ENCODE peak calls at places on chromosomes 16 and 17, in four cellular contexts. One of them, this sample, is unnamed.

GRCh38 chr17:83058478-83059167 is 20.8 kb upstream of the METRNL start:
- DNase-seq in stimulated activated CD8-positive, alpha-beta memory T cell treated with anti-CD3 and anti-CD28 coated beads, Interleukin-15, amount 100 ng/mL, for 48 hours: no peak
- DNase-seq in progenitor cell of endocrine pancreas: no peak
- DNase-seq in neuronal stem cell: no peak
- DNase-seq in this sample: no peak

GRCh38 chr17:30363715-30364202 is 15.0 kb upstream of the CPD start:
- DNase-seq in stimulated activated CD8-positive, alpha-beta memory T cell treated with anti-CD3 and anti-CD28 coated beads, Interleukin-15, amount 100 ng/mL, for 48 hours: peak; percentile 83
- DNase-seq in progenitor cell of endocrine pancreas: no peak
- DNase-seq in neuronal stem cell: no peak
- DNase-seq in this sample: no peak

GRCh38 chr16:58843675-58844074 is 109.6 kb upstream of the GOT2 start:
- DNase-seq in stimulated activated CD8-positive, alpha-beta memory T cell treated with anti-CD3 and anti-CD28 coated beads, Interleukin-15, amount 100 ng/mL, for 48 hours: no peak
- DNase-seq in neuronal stem cell: no peak
- DNase-seq in progenitor cell of endocrine pancreas: no peak
- DNase-seq in this sample: no peak

GRCh38 chr16:84150926-84151325 is 5.8 kb downstream of the DNAAF1 start:
- DNase-seq in stimulated activated CD8-positive, alpha-beta memory T cell treated with anti-CD3 and anti-CD28 coated beads, Interleukin-15, amount 100 ng/mL, for 48 hours: no peak
- DNase-seq in neuronal stem cell: no peak
- DNase-seq in progenitor cell of endocrine pancreas: no peak
- DNase-seq in this sample: no peak

GRCh38 chr16:79261461-79261860 is 339.1 kb downstream of the MAF start:
- DNase-seq in progenitor cell of endocrine pancreas: peak; percentile 12
- DNase-seq in neuronal stem cell: peak; percentile 29
- DNase-seq in stimulated activated CD8-positive, alpha-beta memory T cell treated with anti-CD3 and anti-CD28 coated beads, Interleukin-15, amount 100 ng/mL, for 48 hours: peak; percentile 44
- DNase-seq in this sample: no peak

GRCh38 chr17:36524428-36524876 is 10.2 kb downstream of the MYO19 start:
- DNase-seq in progenitor cell of endocrine pancreas: no peak
- DNase-seq in neuronal stem cell: no peak
- DNase-seq in stimulated activated CD8-positive, alpha-beta memory T cell treated with anti-CD3 and anti-CD28 coated beads, Interleukin-15, amount 100 ng/mL, for 48 hours: no peak
- DNase-seq in this sample: no peak

GRCh38 chr16:20971420-20971819 is 70.8 kb downstream of the LYRM1 start:
- DNase-seq in stimulated activated CD8-positive, alpha-beta memory T cell treated with anti-CD3 and anti-CD28 coated beads, Interleukin-15, amount 100 ng/mL, for 48 hours: no peak
- DNase-seq in neuronal stem cell: no peak
- DNase-seq in progenitor cell of endocrine pancreas: no peak
- DNase-seq in this sample: no peak

GRCh38 chr16:65510850-65511249 is 389.0 kb upstream of the CDH11 start:
- DNase-seq in stimulated activated CD8-positive, alpha-beta memory T cell treated with anti-CD3 and anti-CD28 coated beads, Interleukin-15, amount 100 ng/mL, for 48 hours: no peak
- DNase-seq in progenitor cell of endocrine pancreas: no peak
- DNase-seq in neuronal stem cell: no peak
- DNase-seq in this sample: no peak

GRCh38 chr16:87410530-87410929 is 18.4 kb downstream of the MAP1LC3B start:
- DNase-seq in neuronal stem cell: no peak
- DNase-seq in progenitor cell of endocrine pancreas: no peak
- DNase-seq in stimulated activated CD8-positive, alpha-beta memory T cell treated with anti-CD3 and anti-CD28 coated beads, Interleukin-15, amount 100 ng/mL, for 48 hours: no peak
- DNase-seq in this sample: no peak

GRCh38 chr17:32496348-32497078 is 9.7 kb downstream of the CDK5R1 start:
- DNase-seq in progenitor cell of endocrine pancreas: no peak
- DNase-seq in stimulated activated CD8-positive, alpha-beta memory T cell treated with anti-CD3 and anti-CD28 coated beads, Interleukin-15, amount 100 ng/mL, for 48 hours: no peak
- DNase-seq in neuronal stem cell: no peak
- DNase-seq in this sample: no peak

GRCh38 chr17:66602659-66603363 is 232.1 kb upstream of the CACNG5 start:
- DNase-seq in stimulated activated CD8-positive, alpha-beta memory T cell treated with anti-CD3 and anti-CD28 coated beads, Interleukin-15, amount 100 ng/mL, for 48 hours: no peak
- DNase-seq in neuronal stem cell: no peak
- DNase-seq in progenitor cell of endocrine pancreas: no peak
- DNase-seq in this sample: no peak

GRCh38 chr16:66250686-66251405 is 115.6 kb upstream of the CDH5 start:
- DNase-seq in stimulated activated CD8-positive, alpha-beta memory T cell treated with anti-CD3 and anti-CD28 coated beads, Interleukin-15, amount 100 ng/mL, for 48 hours: no peak
- DNase-seq in progenitor cell of endocrine pancreas: no peak
- DNase-seq in neuronal stem cell: no peak
- DNase-seq in this sample: no peak

GRCh38 chr17:69594641-69595040 is 180.1 kb downstream of the MAP2K6 start:
- DNase-seq in progenitor cell of endocrine pancreas: no peak
- DNase-seq in neuronal stem cell: no peak
- DNase-seq in stimulated activated CD8-positive, alpha-beta memory T cell treated with anti-CD3 and anti-CD28 coated beads, Interleukin-15, amount 100 ng/mL, for 48 hours: no peak
- DNase-seq in this sample: no peak

GRCh38 chr16:12815361-12815760 is 11.7 kb upstream of the CPPED1 start:
- DNase-seq in progenitor cell of endocrine pancreas: no peak
- DNase-seq in neuronal stem cell: no peak
- DNase-seq in stimulated activated CD8-positive, alpha-beta memory T cell treated with anti-CD3 and anti-CD28 coated beads, Interleukin-15, amount 100 ng/mL, for 48 hours: no peak
- DNase-seq in this sample: no peak

GRCh38 chr17:64769712-64770111 is 107.6 kb upstream of the SMURF2 start:
- DNase-seq in progenitor cell of endocrine pancreas: no peak
- DNase-seq in neuronal stem cell: no peak
- DNase-seq in stimulated activated CD8-positive, alpha-beta memory T cell treated with anti-CD3 and anti-CD28 coated beads, Interleukin-15, amount 100 ng/mL, for 48 hours: no peak
- DNase-seq in this sample: no peak

GRCh38 chr17:10730956-10731879 is 1.4 kb upstream of the TMEM220 start:
- DNase-seq in stimulated activated CD8-positive, alpha-beta memory T cell treated with anti-CD3 and anti-CD28 coated beads, Interleukin-15, amount 100 ng/mL, for 48 hours: no peak
- DNase-seq in progenitor cell of endocrine pancreas: no peak
- DNase-seq in neuronal stem cell: no peak
- DNase-seq in this sample: no peak

GRCh38 chr16:84847554-84848415 is 28.0 kb downstream of the CRISPLD2 start:
- DNase-seq in neuronal stem cell: peak; percentile 55
- DNase-seq in stimulated activated CD8-positive, alpha-beta memory T cell treated with anti-CD3 and anti-CD28 coated beads, Interleukin-15, amount 100 ng/mL, for 48 hours: no peak
- DNase-seq in progenitor cell of endocrine pancreas: no peak
- DNase-seq in this sample: no peak

GRCh38 chr17:42111901-42112551 is 488 bp downstream of the DHX58 start:
- DNase-seq in neuronal stem cell: no peak
- DNase-seq in progenitor cell of endocrine pancreas: no peak
- DNase-seq in stimulated activated CD8-positive, alpha-beta memory T cell treated with anti-CD3 and anti-CD28 coated beads, Interleukin-15, amount 100 ng/mL, for 48 hours: no peak
- DNase-seq in this sample: no peak

GRCh38 chr16:57663917-57664661 is 4.0 kb upstream of the ADGRG3 start:
- DNase-seq in progenitor cell of endocrine pancreas: no peak
- DNase-seq in neuronal stem cell: no peak
- DNase-seq in stimulated activated CD8-positive, alpha-beta memory T cell treated with anti-CD3 and anti-CD28 coated beads, Interleukin-15, amount 100 ng/mL, for 48 hours: no peak
- DNase-seq in this sample: no peak

GRCh38 chr16:85910854-85911247 is 11.9 kb downstream of the IRF8 start:
- DNase-seq in neuronal stem cell: no peak
- DNase-seq in progenitor cell of endocrine pancreas: no peak
- DNase-seq in stimulated activated CD8-positive, alpha-beta memory T cell treated with anti-CD3 and anti-CD28 coated beads, Interleukin-15, amount 100 ng/mL, for 48 hours: no peak
- DNase-seq in this sample: no peak

GRCh38 chr17:16339959-16340358 is 13.3 kb downstream of the CENPV start:
- DNase-seq in neuronal stem cell: no peak
- DNase-seq in stimulated activated CD8-positive, alpha-beta memory T cell treated with anti-CD3 and anti-CD28 coated beads, Interleukin-15, amount 100 ng/mL, for 48 hours: no peak
- DNase-seq in progenitor cell of endocrine pancreas: no peak
- DNase-seq in this sample: no peak

GRCh38 chr16:55572439-55572838 is 6.0 kb downstream of the CAPNS2 start:
- DNase-seq in progenitor cell of endocrine pancreas: no peak
- DNase-seq in stimulated activated CD8-positive, alpha-beta memory T cell treated with anti-CD3 and anti-CD28 coated beads, Interleukin-15, amount 100 ng/mL, for 48 hours: no peak
- DNase-seq in neuronal stem cell: no peak
- DNase-seq in this sample: no peak

GRCh38 chr16:82653550-82654511 is 27.1 kb downstream of the CDH13 start:
- DNase-seq in progenitor cell of endocrine pancreas: no peak
- DNase-seq in stimulated activated CD8-positive, alpha-beta memory T cell treated with anti-CD3 and anti-CD28 coated beads, Interleukin-15, amount 100 ng/mL, for 48 hours: peak; percentile 25
- DNase-seq in neuronal stem cell: no peak
- DNase-seq in this sample: no peak

GRCh38 chr16:87924937-87925670 is 11.2 kb downstream of the CA5A start:
- DNase-seq in progenitor cell of endocrine pancreas: no peak
- DNase-seq in stimulated activated CD8-positive, alpha-beta memory T cell treated with anti-CD3 and anti-CD28 coated beads, Interleukin-15, amount 100 ng/mL, for 48 hours: no peak
- DNase-seq in neuronal stem cell: no peak
- DNase-seq in this sample: no peak

This sample was measured in activated gamma-delta T cell.